ENCODE peak calls at places on chromosomes 1 and 21, in ten cellular contexts. Y is C1 segment of cervical spinal cord; N is T-cell; S is GM12865; X is naive B cell; C is activated CD4-positive, alpha-beta T cell treated with anti-CD3 and anti-CD28 coated beads, Interleukin-2, amount 10 ng/mL, durations not matched to agents 7 days and 5 days; J is esophagus muscularis mucosa; G is mammary epithelial cell; K is HEK293T; Z is RWPE1. T is an unnamed sample.

GRCh38 chr1:109776206-109776835 is 12.6 kb upstream of the EPS8L3 start:
- DNase-seq in Y (no peak), N (no peak), S (no peak), X (no peak), C (no peak), J (no peak), G (no peak), K (no peak), Z (no peak), T (no peak)

GRCh38 chr1:212108981-212109380 is 73.4 kb downstream of the DTL start:
- DNase-seq in Y (no peak), N (no peak), S (no peak), X (no peak), C (no peak), J (no peak), G (no peak), K (no peak), Z (no peak), T (no peak)

GRCh38 chr1:114008352-114009041 is 29.2 kb downstream of the OLFML3 start:
- DNase-seq in Y (no peak), N (no peak), S (no peak), X (no peak), C (no peak), J (no peak), G (no peak), K (no peak), Z (no peak), T (no peak)

GRCh38 chr1:91712981-91713841 is 172.7 kb downstream of the TGFBR3 start:
- DNase-seq in Y (no peak), N (peak; percentile 12), S (peak; percentile 68), X (no peak), C (peak; percentile 27), J (peak; percentile 94), G (no peak), K (no peak), Z (no peak), T (no peak)

GRCh38 chr1:184647471-184647870 is 107.2 kb downstream of the EDEM3 start:
- DNase-seq in Y (no peak), N (no peak), S (no peak), X (no peak), C (no peak), J (peak; percentile 70), G (no peak), K (no peak), Z (no peak), T (no peak)

GRCh38 chr1:246753670-246754535 is 29.7 kb downstream of the SCCPDH start:
- DNase-seq in Y (peak; percentile 35), N (peak; percentile 43), S (peak; percentile 77), X (peak; percentile 51), C (peak; percentile 67), J (no peak), G (peak; percentile 34), K (peak; percentile 55), Z (peak; percentile 57), T (peak; percentile 24)

GRCh38 chr1:193190096-193190744 is 3.8 kb upstream of the B3GALT2 start:
- DNase-seq in Y (no peak), N (no peak), S (peak; percentile 13), X (no peak), C (no peak), J (no peak), G (peak; percentile 9), K (peak; percentile 12), Z (no peak), T (no peak)

GRCh38 chr1:101366513-101367215 is 129.8 kb downstream of the S1PR1 start:
- DNase-seq in Y (no peak), N (no peak), S (no peak), X (no peak), C (no peak), J (peak; percentile 17), G (peak; percentile 11), K (no peak), Z (no peak), T (no peak)

GRCh38 chr1:111553199-111553598 is 49.8 kb upstream of the ADORA3 start:
- DNase-seq in Y (no peak), N (no peak), S (no peak), X (no peak), C (no peak), J (peak; percentile 31), G (peak; percentile 80), K (no peak), Z (peak; percentile 85), T (no peak)

GRCh38 chr1:168465942-168466702 is 77.7 kb downstream of the XCL2 start:
- DNase-seq in Y (no peak), N (no peak), S (peak; percentile 91), X (no peak), C (peak; percentile 30), J (no peak), G (peak; percentile 71), K (no peak), Z (peak; percentile 46), T (no peak)

GRCh38 chr1:19597463-19598309 is 46.4 kb upstream of the NBL1 start:
- DNase-seq in Y (no peak), N (peak; percentile 62), S (peak; percentile 66), X (peak; percentile 58), C (peak; percentile 66), J (peak; percentile 93), G (peak; percentile 48), K (no peak), Z (peak; percentile 42), T (no peak)

GRCh38 chr1:3514404-3514803 is 59.9 kb downstream of the ARHGEF16 start:
- DNase-seq in Y (no peak), N (no peak), S (no peak), X (no peak), C (no peak), J (no peak), G (no peak), K (no peak), Z (no peak), T (no peak)

GRCh38 chr1:30534551-30534940 is 188.8 kb downstream of the MATN1 start:
- DNase-seq in Y (no peak), N (no peak), S (no peak), X (no peak), C (no peak), J (no peak), G (no peak), K (no peak), Z (no peak), T (no peak)

GRCh38 chr1:19096036-19096833 is 113.8 kb downstream of the UBR4 start:
- DNase-seq in Y (peak; percentile 11), N (no peak), S (no peak), X (no peak), C (peak; percentile 40), J (no peak), G (peak; percentile 39), K (peak; percentile 21), Z (peak; percentile 44), T (no peak)

GRCh38 chr1:175612286-175612685 is 131.1 kb downstream of the TNR start:
- DNase-seq in Y (no peak), N (no peak), S (no peak), X (no peak), C (no peak), J (no peak), G (no peak), K (no peak), Z (no peak), T (no peak)

GRCh38 chr1:186420923-186421322 is 40.0 kb downstream of the PDC start:
- DNase-seq in Y (no peak), N (no peak), S (peak; percentile 46), X (no peak), C (no peak), J (no peak), G (no peak), K (no peak), Z (no peak), T (no peak)

GRCh38 chr1:19033926-19034680 is 77.6 kb upstream of the IFFO2 start:
- DNase-seq in Y (no peak), N (no peak), S (no peak), X (no peak), C (no peak), J (no peak), G (peak; percentile 99), K (no peak), Z (peak; percentile 98), T (no peak)

GRCh38 chr1:41362749-41363631 is 1.8 kb downstream of the FOXO6 start:
- DNase-seq in Y (no peak), N (no peak), S (no peak), X (no peak), C (no peak), J (no peak), G (no peak), K (no peak), Z (no peak), T (no peak)

GRCh38 chr1:119779869-119780356 is 11.2 kb upstream of the HMGCS2 start:
- DNase-seq in Y (no peak), N (no peak), S (no peak), X (no peak), C (no peak), J (peak; percentile 84), G (no peak), K (no peak), Z (no peak), T (peak; percentile 59)

GRCh38 chr1:15229569-15230170 is 17.4 kb upstream of the FHAD1 start:
- DNase-seq in Y (no peak), N (no peak), S (no peak), X (no peak), C (no peak), J (no peak), G (no peak), K (no peak), Z (no peak), T (no peak)

GRCh38 chr21:41328660-41329300 is 12.2 kb downstream of the FAM3B start:
- DNase-seq in Y (no peak), N (no peak), S (no peak), X (no peak), C (no peak), J (no peak), G (no peak), K (no peak), Z (no peak), T (no peak)

GRCh38 chr21:38434913-38435533 is 63.3 kb downstream of the ERG start:
- DNase-seq in Y (no peak), N (no peak), S (no peak), X (no peak), C (no peak), J (no peak), G (peak; percentile 75), K (no peak), Z (peak; percentile 24), T (no peak)

GRCh38 chr1:98988906-98989603 is 15.6 kb downstream of the PLPPR5 start:
- DNase-seq in Y (no peak), N (no peak), S (no peak), X (no peak), C (no peak), J (no peak), G (no peak), K (no peak), Z (no peak), T (no peak)

GRCh38 chr21:42971897-42972275 is 2.5 kb upstream of the PKNOX1 start:
- DNase-seq in Y (no peak), N (no peak), S (no peak), X (no peak), C (no peak), J (no peak), G (no peak), K (no peak), Z (no peak), T (no peak)

GRCh38 chr1:43879414-43879813 is 54.2 kb upstream of the ARTN start:
- DNase-seq in Y (no peak), N (no peak), S (no peak), X (no peak), C (no peak), J (no peak), G (peak; percentile 80), K (no peak), Z (peak; percentile 71), T (no peak)

GRCh38 chr1:104156804-104157203 is 407.1 kb downstream of the AMY1C start:
- DNase-seq in Y (no peak), N (no peak), S (no peak), X (no peak), C (no peak), J (no peak), G (no peak), K (no peak), Z (no peak), T (no peak)

GRCh38 chr1:30788580-30789387 is 31.2 kb upstream of the LAPTM5 start:
- DNase-seq in Y (no peak), N (no peak), S (no peak), X (no peak), C (no peak), J (no peak), G (peak; percentile 36), K (no peak), Z (no peak), T (no peak)

GRCh38 chr1:33867684-33868083 is 3.8 kb downstream of the HMGB4 start:
- DNase-seq in Y (no peak), N (no peak), S (no peak), X (no peak), C (no peak), J (no peak), G (no peak), K (no peak), Z (no peak), T (no peak)